ENCODE peak calls at places on chromosomes 11 and 22, in ten cellular contexts. One of them, this sample, is unnamed.

GRCh38 chr11:28231475-28231874 is 123.3 kb downstream of the METTL15 start:
- DNase-seq in uterus: no peak
- DNase-seq in stomach: no peak
- DNase-seq in upper lobe of left lung: no peak
- DNase-seq in Peyer's patch: no peak
- DNase-seq in GM12878: no peak
- DNase-seq in H1: no peak
- DNase-seq in endothelial cell of umbilical vein: no peak
- DNase-seq in ovary: no peak
- DNase-seq in body of pancreas: no peak
- DNase-seq in this sample: no peak

GRCh38 chr11:12167098-12167999 is 57.0 kb downstream of the MICAL2 start:
- DNase-seq in ovary: no peak
- DNase-seq in H1: no peak
- DNase-seq in stomach: no peak
- DNase-seq in GM12878: no peak
- DNase-seq in endothelial cell of umbilical vein: peak; percentile 92
- DNase-seq in upper lobe of left lung: peak; percentile 27
- DNase-seq in Peyer's patch: peak; percentile 84
- DNase-seq in uterus: no peak
- DNase-seq in body of pancreas: no peak
- DNase-seq in this sample: no peak

GRCh38 chr11:24453129-24453723 is 43.6 kb upstream of the LUZP2 start:
- DNase-seq in endothelial cell of umbilical vein: no peak
- DNase-seq in stomach: no peak
- DNase-seq in upper lobe of left lung: no peak
- DNase-seq in Peyer's patch: no peak
- DNase-seq in H1: no peak
- DNase-seq in uterus: no peak
- DNase-seq in GM12878: no peak
- DNase-seq in body of pancreas: no peak
- DNase-seq in ovary: no peak
- DNase-seq in this sample: no peak

GRCh38 chr11:66172146-66172545 is 96.3 kb upstream of the RAB1B start:
- DNase-seq in uterus: no peak
- DNase-seq in Peyer's patch: no peak
- DNase-seq in upper lobe of left lung: no peak
- DNase-seq in H1: no peak
- DNase-seq in GM12878: no peak
- DNase-seq in stomach: no peak
- DNase-seq in ovary: no peak
- DNase-seq in endothelial cell of umbilical vein: no peak
- DNase-seq in body of pancreas: no peak
- DNase-seq in this sample: no peak

GRCh38 chr11:71131861-71132260 is 120.5 kb downstream of the SHANK2 start:
- DNase-seq in endothelial cell of umbilical vein: no peak
- DNase-seq in body of pancreas: no peak
- DNase-seq in Peyer's patch: no peak
- DNase-seq in ovary: no peak
- DNase-seq in stomach: no peak
- DNase-seq in GM12878: no peak
- DNase-seq in uterus: no peak
- DNase-seq in upper lobe of left lung: peak; percentile 46
- DNase-seq in H1: no peak
- DNase-seq in this sample: no peak

GRCh38 chr11:110217478-110217877 is 78.9 kb downstream of the RDX start:
- DNase-seq in upper lobe of left lung: no peak
- DNase-seq in Peyer's patch: no peak
- DNase-seq in H1: no peak
- DNase-seq in endothelial cell of umbilical vein: no peak
- DNase-seq in GM12878: no peak
- DNase-seq in ovary: no peak
- DNase-seq in body of pancreas: no peak
- DNase-seq in stomach: no peak
- DNase-seq in uterus: no peak
- DNase-seq in this sample: no peak

GRCh38 chr11:127804775-127805446 is 782.4 kb downstream of the ETS1 start:
- DNase-seq in uterus: no peak
- DNase-seq in stomach: no peak
- DNase-seq in GM12878: no peak
- DNase-seq in upper lobe of left lung: no peak
- DNase-seq in H1: no peak
- DNase-seq in body of pancreas: no peak
- DNase-seq in endothelial cell of umbilical vein: no peak
- DNase-seq in Peyer's patch: no peak
- DNase-seq in ovary: no peak
- DNase-seq in this sample: no peak

GRCh38 chr11:96134622-96135021 is 208.4 kb downstream of the MAML2 start:
- DNase-seq in body of pancreas: no peak
- DNase-seq in Peyer's patch: no peak
- DNase-seq in H1: no peak
- DNase-seq in GM12878: no peak
- DNase-seq in uterus: no peak
- DNase-seq in stomach: no peak
- DNase-seq in endothelial cell of umbilical vein: peak; percentile 64
- DNase-seq in upper lobe of left lung: no peak
- DNase-seq in ovary: no peak
- DNase-seq in this sample: no peak

GRCh38 chr11:8018742-8019631 is 31.9 kb downstream of the EIF3F start:
- DNase-seq in upper lobe of left lung: peak; percentile 89
- DNase-seq in endothelial cell of umbilical vein: peak; percentile 30
- DNase-seq in body of pancreas: peak; percentile 76
- DNase-seq in Peyer's patch: peak; percentile 67
- DNase-seq in uterus: peak; percentile 82
- DNase-seq in GM12878: no peak
- DNase-seq in ovary: peak; percentile 79
- DNase-seq in stomach: peak; percentile 61
- DNase-seq in H1: peak; percentile 87
- DNase-seq in this sample: peak; percentile 85

GRCh38 chr11:45485070-45485716 is 180.2 kb downstream of the CHST1 start:
- DNase-seq in GM12878: no peak
- DNase-seq in Peyer's patch: peak; percentile 5
- DNase-seq in upper lobe of left lung: no peak
- DNase-seq in stomach: peak; percentile 9
- DNase-seq in ovary: no peak
- DNase-seq in endothelial cell of umbilical vein: no peak
- DNase-seq in body of pancreas: no peak
- DNase-seq in H1: no peak
- DNase-seq in uterus: no peak
- DNase-seq in this sample: no peak

GRCh38 chr11:118401880-118402590 is 629 bp downstream of the ATP5MG start:
- DNase-seq in H1: peak; percentile 44
- DNase-seq in uterus: no peak
- DNase-seq in endothelial cell of umbilical vein: no peak
- DNase-seq in GM12878: no peak
- DNase-seq in ovary: no peak
- DNase-seq in upper lobe of left lung: no peak
- DNase-seq in Peyer's patch: no peak
- DNase-seq in stomach: no peak
- DNase-seq in body of pancreas: no peak
- DNase-seq in this sample: no peak

GRCh38 chr11:60923326-60923725 is 934 bp upstream of the TMEM132A start:
- DNase-seq in GM12878: no peak
- DNase-seq in Peyer's patch: peak; percentile 34
- DNase-seq in body of pancreas: no peak
- DNase-seq in H1: no peak
- DNase-seq in endothelial cell of umbilical vein: no peak
- DNase-seq in uterus: no peak
- DNase-seq in upper lobe of left lung: no peak
- DNase-seq in ovary: no peak
- DNase-seq in stomach: no peak
- DNase-seq in this sample: no peak

GRCh38 chr11:82547163-82547560 is 186.5 kb downstream of the FAM181B start:
- DNase-seq in Peyer's patch: no peak
- DNase-seq in uterus: no peak
- DNase-seq in body of pancreas: no peak
- DNase-seq in upper lobe of left lung: no peak
- DNase-seq in GM12878: no peak
- DNase-seq in H1: no peak
- DNase-seq in endothelial cell of umbilical vein: no peak
- DNase-seq in stomach: no peak
- DNase-seq in ovary: no peak
- DNase-seq in this sample: no peak

GRCh38 chr11:113131036-113131775 is 170.0 kb downstream of the NCAM1 start:
- DNase-seq in ovary: no peak
- DNase-seq in GM12878: no peak
- DNase-seq in stomach: no peak
- DNase-seq in uterus: no peak
- DNase-seq in body of pancreas: no peak
- DNase-seq in H1: no peak
- DNase-seq in endothelial cell of umbilical vein: no peak
- DNase-seq in Peyer's patch: no peak
- DNase-seq in upper lobe of left lung: no peak
- DNase-seq in this sample: no peak

GRCh38 chr11:12457030-12457600 is 79.7 kb downstream of the PARVA start:
- DNase-seq in ovary: no peak
- DNase-seq in stomach: no peak
- DNase-seq in upper lobe of left lung: no peak
- DNase-seq in Peyer's patch: no peak
- DNase-seq in endothelial cell of umbilical vein: no peak
- DNase-seq in H1: no peak
- DNase-seq in body of pancreas: no peak
- DNase-seq in GM12878: no peak
- DNase-seq in uterus: no peak
- DNase-seq in this sample: no peak

GRCh38 chr22:21598302-21598701 is 30.8 kb downstream of the UBE2L3 start:
- DNase-seq in GM12878: no peak
- DNase-seq in ovary: no peak
- DNase-seq in uterus: no peak
- DNase-seq in Peyer's patch: no peak
- DNase-seq in body of pancreas: no peak
- DNase-seq in upper lobe of left lung: no peak
- DNase-seq in endothelial cell of umbilical vein: no peak
- DNase-seq in stomach: no peak
- DNase-seq in H1: no peak
- DNase-seq in this sample: no peak
- TF ChIP-seq POLR2A in GM12878: no peak
- TF ChIP-seq POLR2A in ovary: no peak
- TF ChIP-seq POLR2A in uterus: no peak
- TF ChIP-seq POLR2A in Peyer's patch: no peak
- TF ChIP-seq POLR2A in body of pancreas: no peak
- TF ChIP-seq POLR2A in upper lobe of left lung: no peak
- TF ChIP-seq POLR2A in endothelial cell of umbilical vein: no peak
- TF ChIP-seq POLR2A in stomach: no peak
- TF ChIP-seq POLR2A in H1: no peak
- TF ChIP-seq POLR2A in this sample: no peak

DNA sequence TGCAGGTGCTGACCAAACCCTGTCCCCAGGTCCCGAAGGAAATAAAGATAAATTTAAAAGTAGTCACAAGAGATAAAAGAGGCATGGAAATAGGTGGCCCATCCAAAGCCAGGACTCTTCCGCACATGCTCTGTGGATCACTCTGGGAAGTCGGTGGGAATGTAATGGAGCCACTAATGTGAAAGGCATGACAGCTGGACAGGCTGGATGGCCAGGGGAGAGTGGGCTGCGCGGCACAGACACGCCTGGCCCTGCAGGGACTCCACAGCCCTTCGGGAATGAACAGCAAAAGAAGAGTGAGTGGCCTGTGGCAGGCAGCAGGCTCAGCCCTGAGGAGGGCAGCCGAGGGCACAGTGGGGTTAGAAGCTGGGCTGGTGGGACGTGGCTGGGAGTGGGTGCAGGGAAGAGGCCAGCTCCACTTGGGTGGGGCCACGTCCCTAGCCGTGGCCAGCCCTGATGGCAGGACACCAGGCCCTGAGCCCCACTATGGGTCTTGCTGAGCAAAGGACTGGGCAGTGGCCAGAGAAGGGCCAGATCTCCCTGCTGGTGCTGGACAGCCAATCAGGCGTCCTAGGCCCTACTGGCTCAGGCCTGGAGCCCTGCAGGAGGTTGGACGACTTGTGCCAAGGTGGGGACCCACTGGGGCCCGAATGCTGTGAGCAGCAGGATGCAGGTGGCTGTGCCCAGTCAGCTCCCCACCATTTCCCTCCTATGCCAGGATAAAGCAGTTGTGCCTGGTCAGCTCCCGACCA is 31.3 kb upstream of the GNB1L start:
- DNase-seq in Peyer's patch: peak; percentile 25
- DNase-seq in ovary: no peak
- DNase-seq in stomach: no peak
- DNase-seq in upper lobe of left lung: no peak
- DNase-seq in body of pancreas: no peak
- DNase-seq in uterus: no peak
- DNase-seq in endothelial cell of umbilical vein: no peak
- DNase-seq in H1: no peak
- DNase-seq in GM12878: no peak
- DNase-seq in this sample: no peak
- H3K27ac ChIP-seq in Peyer's patch: no peak overlapping the region
- H3K27ac ChIP-seq in ovary: no peak overlapping the region
- H3K27ac ChIP-seq in stomach: no peak overlapping the region
- H3K27ac ChIP-seq in upper lobe of left lung: peak overlapping the region; percentile 76
- H3K27ac ChIP-seq in body of pancreas: no peak overlapping the region
- H3K27ac ChIP-seq in uterus: no peak overlapping the region
- H3K27ac ChIP-seq in endothelial cell of umbilical vein: peak overlapping the region; percentile 87
- H3K27ac ChIP-seq in H1: no peak overlapping the region
- H3K27ac ChIP-seq in GM12878: no peak overlapping the region
- H3K27ac ChIP-seq in this sample: no peak overlapping the region

DNA sequence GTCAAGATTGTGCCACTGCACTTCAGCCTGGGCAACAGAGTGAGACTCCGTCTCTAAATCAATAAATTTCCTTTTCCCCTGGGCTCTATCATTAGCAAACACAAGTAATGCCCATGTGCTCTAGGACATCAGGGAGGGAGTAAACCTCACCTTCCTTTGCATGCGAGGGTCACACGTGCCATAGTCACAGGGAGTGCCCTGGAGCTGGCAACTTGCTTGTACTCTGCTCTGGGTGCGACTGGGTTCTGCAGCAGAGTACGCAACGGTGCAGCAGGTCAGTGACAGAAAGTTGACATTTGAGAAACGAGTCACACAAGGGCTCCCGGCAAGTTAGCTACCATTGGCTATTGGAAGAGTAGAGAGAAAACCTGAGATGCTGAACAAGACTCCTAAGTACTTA is 32.6 kb upstream of the CHKA start:
- DNase-seq in upper lobe of left lung: no peak
- DNase-seq in endothelial cell of umbilical vein: no peak
- DNase-seq in Peyer's patch: peak; percentile 89
- DNase-seq in body of pancreas: peak; percentile 32
- DNase-seq in ovary: no peak
- DNase-seq in stomach: peak; percentile 75
- DNase-seq in GM12878: no peak
- DNase-seq in H1: no peak
- DNase-seq in uterus: no peak
- DNase-seq in this sample: no peak
- TF ChIP-seq POLR2A in upper lobe of left lung: no peak
- TF ChIP-seq POLR2A in endothelial cell of umbilical vein: no peak
- TF ChIP-seq POLR2A in Peyer's patch: peak; percentile 44
- TF ChIP-seq POLR2A in body of pancreas: no peak
- TF ChIP-seq POLR2A in ovary: no peak
- TF ChIP-seq POLR2A in stomach: no peak
- TF ChIP-seq POLR2A in GM12878: no peak
- TF ChIP-seq POLR2A in H1: no peak
- TF ChIP-seq POLR2A in uterus: no peak
- TF ChIP-seq POLR2A in this sample: no peak

DNA sequence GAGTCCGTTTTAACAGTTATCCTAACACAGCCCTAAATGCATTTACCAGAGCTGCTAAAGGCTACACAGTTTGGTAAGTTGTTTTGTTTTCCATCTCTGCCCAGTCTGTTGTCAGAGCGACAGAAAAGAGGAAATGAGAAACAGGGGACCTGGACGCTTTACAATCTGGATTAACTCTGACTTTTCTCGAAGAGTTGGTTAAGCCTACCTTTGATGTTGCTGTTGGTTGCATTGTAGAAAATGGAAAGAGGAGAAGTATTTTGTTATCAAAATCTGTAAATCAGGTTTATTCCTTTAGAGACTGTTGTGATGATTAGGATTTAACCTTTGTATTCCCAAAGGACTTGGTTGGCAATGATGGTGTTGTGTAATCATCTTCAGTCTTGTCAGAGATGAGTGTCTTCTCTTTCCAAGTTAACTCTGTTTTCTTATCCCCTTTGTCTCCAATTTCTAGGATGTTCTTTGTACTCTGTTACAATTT is 471 bp downstream of the ANGPTL5 start:
- DNase-seq in uterus: no peak
- DNase-seq in endothelial cell of umbilical vein: peak; percentile 79
- DNase-seq in GM12878: no peak
- DNase-seq in body of pancreas: no peak
- DNase-seq in Peyer's patch: no peak
- DNase-seq in upper lobe of left lung: no peak
- DNase-seq in stomach: no peak
- DNase-seq in H1: no peak
- DNase-seq in ovary: no peak
- DNase-seq in this sample: no peak
- H3K27ac ChIP-seq in uterus: peak overlapping the region; percentile 86
- H3K27ac ChIP-seq in endothelial cell of umbilical vein: peak overlapping the region; percentile 100
- H3K27ac ChIP-seq in GM12878: no peak overlapping the region
- H3K27ac ChIP-seq in body of pancreas: peak overlapping the region; percentile 82
- H3K27ac ChIP-seq in Peyer's patch: peak overlapping the region; percentile 86
- H3K27ac ChIP-seq in upper lobe of left lung: peak overlapping the region; percentile 86
- H3K27ac ChIP-seq in stomach: peak overlapping the region; percentile 77
- H3K27ac ChIP-seq in H1: no peak overlapping the region
- H3K27ac ChIP-seq in ovary: peak overlapping the region; percentile 52
- H3K27ac ChIP-seq in this sample: peak overlapping the region; percentile 45